ENCODE peak calls at places on chromosomes 5 and 9, in seven cellular contexts. Z is heart left ventricle; K is CD8-positive, alpha-beta T cell; D is OCI-LY7; X is cardiac muscle cell; O is lower lobe of right lung; P is fibroblast of lung. J is an unnamed sample.

GRCh38 chr5:59660737-59661136 is 232.8 kb downstream of the PDE4D start:
- DNase-seq in D (peak; percentile 33), K (no peak), P (peak; percentile 71), O (no peak), X (peak; percentile 22), Z (no peak), J (no peak)

GRCh38 chr5:103472820-103473219 is 89.8 kb downstream of the NUDT12 start:
- DNase-seq in P (peak; percentile 23), X (no peak), Z (no peak), O (no peak), K (no peak), D (no peak), J (no peak)

GRCh38 chr5:35880166-35880565 is 23.5 kb downstream of the IL7R start:
- DNase-seq in K (no peak), O (no peak), Z (no peak), D (no peak), X (no peak), P (no peak), J (no peak)

GRCh38 chr5:59206132-59206581 is 623.3 kb downstream of the RAB3C start:
- DNase-seq in K (no peak), D (no peak), P (peak; percentile 84), X (no peak), O (no peak), Z (no peak), J (no peak)

GRCh38 chr5:158819840-158820620 is 279.7 kb downstream of the EBF1 start:
- DNase-seq in X (no peak), K (no peak), P (no peak), O (no peak), D (peak; percentile 52), Z (no peak), J (no peak)

GRCh38 chr9:15482146-15482545 is 28.6 kb downstream of the PSIP1 start:
- DNase-seq in X (no peak), Z (no peak), K (no peak), P (peak; percentile 12), O (no peak), D (no peak), J (no peak)

GRCh38 chr9:105835721-105836120 is 141.4 kb downstream of the TMEM38B start:
- DNase-seq in Z (no peak), P (no peak), O (no peak), X (peak; percentile 30), D (no peak), K (no peak), J (no peak)

GRCh38 chr9:10704720-10705119 is 91.9 kb upstream of the PTPRD start:
- DNase-seq in Z (no peak), P (peak; percentile 20), K (no peak), D (no peak), O (no peak), X (no peak), J (no peak)

GRCh38 chr5:56508249-56508648 is 275.1 kb upstream of the ANKRD55 start:
- DNase-seq in Z (no peak), X (no peak), P (no peak), D (no peak), K (no peak), O (no peak), J (no peak)

GRCh38 chr5:68252678-68253520 is 37.3 kb downstream of the PIK3R1 start:
- DNase-seq in K (peak; percentile 53), X (peak; percentile 79), P (peak; percentile 85), D (peak; percentile 66), O (no peak), Z (no peak), J (no peak)

GRCh38 chr9:131870156-131870555 is 130.3 kb upstream of the RAPGEF1 start:
- DNase-seq in P (no peak), X (no peak), K (no peak), O (no peak), Z (no peak), D (no peak), J (no peak)

GRCh38 chr5:141084487-141084989 is 9.9 kb upstream of the PCDHB2 start:
- DNase-seq in P (peak; percentile 43), X (peak; percentile 69), Z (no peak), O (no peak), K (peak; percentile 23), D (no peak), J (no peak)

GRCh38 chr5:65102826-65103673 is 334.3 kb downstream of the CWC27 start:
- DNase-seq in P (peak; percentile 51), K (peak; percentile 59), O (peak; percentile 82), D (peak; percentile 82), X (no peak), Z (peak; percentile 80), J (no peak)

GRCh38 chr5:76356887-76357286 is 46.2 kb upstream of the IQGAP2 start:
- DNase-seq in Z (no peak), D (no peak), X (no peak), K (no peak), O (no peak), P (no peak), J (no peak)

GRCh38 chr5:74992791-74993190 is 59.6 kb downstream of the GCNT4 start:
- DNase-seq in Z (no peak), D (no peak), P (no peak), X (no peak), K (no peak), O (no peak), J (no peak)

GRCh38 chr9:131747352-131747751 is 7.5 kb upstream of the RAPGEF1 start:
- DNase-seq in Z (no peak), X (peak; percentile 47), D (peak; percentile 82), K (no peak), P (peak; percentile 74), O (no peak), J (no peak)

DNA sequence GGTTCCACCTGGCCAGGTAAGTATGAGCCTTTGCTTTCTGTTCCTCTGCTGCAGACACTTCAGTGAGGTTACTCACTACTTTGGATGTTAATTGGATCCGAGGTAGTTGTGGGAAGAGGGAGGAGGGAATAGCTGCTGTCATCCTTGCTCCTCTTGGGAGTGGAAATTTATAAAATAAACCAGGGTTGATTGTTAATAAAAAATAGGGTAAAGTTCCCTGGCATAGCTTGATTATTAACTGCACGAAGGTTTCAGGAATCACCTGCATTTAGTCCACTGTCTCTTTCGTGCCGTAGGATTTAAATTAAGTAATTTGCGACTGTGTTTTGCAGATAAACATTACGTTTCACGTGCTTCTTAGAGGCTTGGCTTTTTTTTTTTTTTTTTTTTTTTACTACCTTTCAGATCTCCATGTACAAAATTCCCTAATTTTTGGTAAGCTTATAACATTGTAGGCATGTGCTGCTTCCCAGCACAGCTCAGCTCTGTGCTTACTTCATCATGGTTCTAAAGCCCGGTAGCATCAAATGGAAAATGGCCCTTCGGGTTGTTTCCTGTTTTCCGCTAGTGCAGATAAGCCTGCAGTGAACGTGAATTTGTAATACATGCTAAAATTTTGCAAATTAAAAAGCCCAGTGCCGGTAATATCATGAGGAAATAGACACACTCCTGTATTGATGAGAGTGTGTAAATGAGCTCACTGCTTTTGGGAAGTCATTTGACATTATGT is 26.9 kb upstream of the LTC4S start:
- DNase-seq in P (no peak), O (no peak), Z (no peak), X (no peak), K (no peak), D (no peak), J (no peak)
- H3K27ac ChIP-seq in P (peak overlapping the region; percentile 18), O (no peak overlapping the region), Z (peak overlapping the region; percentile 71), X (no peak overlapping the region), K (no peak overlapping the region), D (no peak overlapping the region), J (no peak overlapping the region)

DNA sequence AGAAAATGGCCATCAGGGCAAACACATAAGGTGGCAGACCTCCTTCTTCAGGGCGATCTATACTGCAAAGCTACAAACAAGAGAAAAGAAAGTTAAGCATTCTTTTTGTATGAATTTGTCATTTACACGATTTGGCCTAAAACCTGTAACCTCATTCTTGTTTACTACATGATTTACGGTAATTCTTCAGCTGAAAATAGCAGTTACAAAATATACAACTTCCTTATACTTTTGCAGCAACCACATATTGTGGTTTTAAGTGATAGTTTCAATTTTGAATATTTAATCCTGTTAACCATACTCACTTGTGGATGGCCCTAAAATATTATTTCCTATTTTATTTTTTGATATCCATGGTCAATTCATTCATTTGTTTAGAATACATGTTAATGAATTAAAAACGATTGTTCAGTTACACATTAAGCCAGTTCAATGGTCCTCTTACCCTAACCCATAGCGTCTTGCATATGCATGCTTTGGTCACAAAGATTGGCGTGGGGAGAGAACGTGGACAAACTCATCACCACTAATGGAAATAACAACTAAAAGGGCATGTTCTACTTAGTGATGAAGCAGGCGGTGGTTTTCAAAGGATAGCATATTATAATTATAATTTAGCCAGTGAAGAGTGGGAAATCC is 16.6 kb downstream of the TUT7 start:
- DNase-seq in P (no peak), K (no peak), X (no peak), Z (no peak), O (no peak), D (peak; percentile 36), J (no peak)
- H3K4me3 ChIP-seq in P (no peak overlapping the region), K (peak overlapping the region; percentile 34), X (no peak overlapping the region), Z (no peak overlapping the region), O (no peak overlapping the region), D (peak overlapping the region; percentile 56), J (no peak overlapping the region)

GRCh38 chr5:96712100-96712746 is 50.0 kb downstream of the CAST start:
- DNase-seq in X (no peak), K (no peak), O (no peak), P (no peak), D (no peak), Z (no peak), J (no peak)
- H3K4me1 ChIP-seq in X (peaks cover 34% of the 10 kb centered on the region), K (peaks cover 16% of the 10 kb centered on the region), O (peaks cover 79% of the 10 kb centered on the region), P (peaks cover 9% of the 10 kb centered on the region), D (no peaks in the 10 kb centered on the region), Z (peaks cover 78% of the 10 kb centered on the region), J (no peaks in the 10 kb centered on the region)

GRCh38 chr5:137731201-137731600 is 4.7 kb downstream of the KLHL3 start:
- DNase-seq in Z (no peak), D (no peak), P (no peak), O (no peak), X (no peak), K (no peak), J (no peak)

GRCh38 chr5:137727623-137728022 is 8.3 kb downstream of the KLHL3 start:
- DNase-seq in P (no peak), K (no peak), O (no peak), D (no peak), Z (no peak), X (no peak), J (no peak)

GRCh38 chr5:137733011-137733410 is 2.9 kb downstream of the KLHL3 start:
- DNase-seq in P (no peak), O (no peak), K (no peak), D (no peak), Z (no peak), X (no peak), J (no peak)

GRCh38 chr5:137728048-137728447 is 7.8 kb downstream of the KLHL3 start:
- DNase-seq in X (no peak), P (no peak), Z (no peak), O (no peak), K (no peak), D (no peak), J (no peak)

GRCh38 chr5:137730331-137730730 is 5.6 kb downstream of the KLHL3 start:
- DNase-seq in O (no peak), D (no peak), Z (no peak), K (no peak), X (no peak), P (no peak), J (no peak)
- H3K27ac ChIP-seq in O (no peak overlapping the region), D (no peak overlapping the region), Z (no peak overlapping the region), K (no peak overlapping the region), X (no peak overlapping the region), P (no peak overlapping the region), J (no peak overlapping the region)